ENCODE peak calls at places on chromosomes 2 and 18, in seven cellular contexts. One of them, this sample, is unnamed.

GRCh38 chr18:9536354-9537152 is 61.2 kb downstream of the RALBP1 start:
- DNase-seq in cardiac muscle cell: no peak
- DNase-seq in GM23338: no peak
- DNase-seq in endothelial cell of umbilical vein: no peak
- DNase-seq in H1: no peak
- DNase-seq in AG04450: no peak
- DNase-seq in psoas muscle: no peak
- DNase-seq in this sample: no peak

GRCh38 chr2:118954297-118955060 is 12.5 kb downstream of the MARCO start:
- DNase-seq in cardiac muscle cell: no peak
- DNase-seq in psoas muscle: no peak
- DNase-seq in H1: no peak
- DNase-seq in endothelial cell of umbilical vein: no peak
- DNase-seq in AG04450: no peak
- DNase-seq in GM23338: no peak
- DNase-seq in this sample: no peak

GRCh38 chr2:16495812-16496211 is 169.8 kb downstream of the CYRIA start:
- DNase-seq in GM23338: no peak
- DNase-seq in endothelial cell of umbilical vein: no peak
- DNase-seq in cardiac muscle cell: no peak
- DNase-seq in AG04450: no peak
- DNase-seq in H1: no peak
- DNase-seq in psoas muscle: no peak
- DNase-seq in this sample: no peak

GRCh38 chr2:172249986-172250385 is 147.3 kb upstream of the DLX2 start:
- DNase-seq in AG04450: peak; percentile 32
- DNase-seq in cardiac muscle cell: no peak
- DNase-seq in GM23338: no peak
- DNase-seq in psoas muscle: no peak
- DNase-seq in H1: no peak
- DNase-seq in endothelial cell of umbilical vein: peak; percentile 68
- DNase-seq in this sample: no peak

GRCh38 chr18:3350566-3351527 is 88.9 kb downstream of the MYL12B start:
- DNase-seq in AG04450: no peak
- DNase-seq in H1: no peak
- DNase-seq in endothelial cell of umbilical vein: no peak
- DNase-seq in cardiac muscle cell: no peak
- DNase-seq in GM23338: no peak
- DNase-seq in psoas muscle: no peak
- DNase-seq in this sample: no peak

GRCh38 chr2:2899826-2900225 is 477.8 kb downstream of the EIPR1 start:
- DNase-seq in endothelial cell of umbilical vein: no peak
- DNase-seq in GM23338: no peak
- DNase-seq in cardiac muscle cell: no peak
- DNase-seq in AG04450: no peak
- DNase-seq in H1: no peak
- DNase-seq in psoas muscle: no peak
- DNase-seq in this sample: no peak

GRCh38 chr2:67823726-67824125 is 239.1 kb downstream of the C1D start:
- DNase-seq in psoas muscle: no peak
- DNase-seq in endothelial cell of umbilical vein: no peak
- DNase-seq in H1: no peak
- DNase-seq in cardiac muscle cell: no peak
- DNase-seq in GM23338: no peak
- DNase-seq in AG04450: no peak
- DNase-seq in this sample: no peak

GRCh38 chr18:65748321-65748720 is 2.5 kb upstream of the CDH7 start:
- DNase-seq in endothelial cell of umbilical vein: no peak
- DNase-seq in GM23338: no peak
- DNase-seq in psoas muscle: no peak
- DNase-seq in H1: no peak
- DNase-seq in AG04450: no peak
- DNase-seq in cardiac muscle cell: no peak
- DNase-seq in this sample: no peak

GRCh38 chr2:188902906-188903305 is 71.3 kb upstream of the COL3A1 start:
- DNase-seq in cardiac muscle cell: no peak
- DNase-seq in psoas muscle: no peak
- DNase-seq in GM23338: no peak
- DNase-seq in AG04450: peak; percentile 23
- DNase-seq in H1: no peak
- DNase-seq in endothelial cell of umbilical vein: peak; percentile 68
- DNase-seq in this sample: no peak

GRCh38 chr2:189221811-189222210 is 42.2 kb upstream of the COL5A2 start:
- DNase-seq in endothelial cell of umbilical vein: peak; percentile 43
- DNase-seq in psoas muscle: no peak
- DNase-seq in GM23338: no peak
- DNase-seq in H1: no peak
- DNase-seq in AG04450: no peak
- DNase-seq in cardiac muscle cell: no peak
- DNase-seq in this sample: no peak

GRCh38 chr2:33022989-33023731 is 76.4 kb downstream of the LTBP1 start:
- DNase-seq in H1: no peak
- DNase-seq in GM23338: no peak
- DNase-seq in endothelial cell of umbilical vein: peak; percentile 98
- DNase-seq in cardiac muscle cell: no peak
- DNase-seq in AG04450: peak; percentile 72
- DNase-seq in psoas muscle: no peak
- DNase-seq in this sample: no peak

GRCh38 chr2:134668821-134669220 is 50.0 kb downstream of the TMEM163 start:
- DNase-seq in psoas muscle: no peak
- DNase-seq in AG04450: no peak
- DNase-seq in endothelial cell of umbilical vein: no peak
- DNase-seq in GM23338: no peak
- DNase-seq in H1: no peak
- DNase-seq in cardiac muscle cell: no peak
- DNase-seq in this sample: no peak

GRCh38 chr2:100905132-100905805 is 85.3 kb downstream of the NPAS2 start:
- DNase-seq in endothelial cell of umbilical vein: no peak
- DNase-seq in GM23338: no peak
- DNase-seq in cardiac muscle cell: no peak
- DNase-seq in AG04450: no peak
- DNase-seq in psoas muscle: no peak
- DNase-seq in H1: no peak
- DNase-seq in this sample: no peak
- H3K4me3 ChIP-seq in endothelial cell of umbilical vein: no peak overlapping the region
- H3K4me3 ChIP-seq in GM23338: no peak overlapping the region
- H3K4me3 ChIP-seq in cardiac muscle cell: no peak overlapping the region
- H3K4me3 ChIP-seq in AG04450: no peak overlapping the region
- H3K4me3 ChIP-seq in psoas muscle: no peak overlapping the region
- H3K4me3 ChIP-seq in H1: no peak overlapping the region
- H3K4me3 ChIP-seq in this sample: no peak overlapping the region

DNA sequence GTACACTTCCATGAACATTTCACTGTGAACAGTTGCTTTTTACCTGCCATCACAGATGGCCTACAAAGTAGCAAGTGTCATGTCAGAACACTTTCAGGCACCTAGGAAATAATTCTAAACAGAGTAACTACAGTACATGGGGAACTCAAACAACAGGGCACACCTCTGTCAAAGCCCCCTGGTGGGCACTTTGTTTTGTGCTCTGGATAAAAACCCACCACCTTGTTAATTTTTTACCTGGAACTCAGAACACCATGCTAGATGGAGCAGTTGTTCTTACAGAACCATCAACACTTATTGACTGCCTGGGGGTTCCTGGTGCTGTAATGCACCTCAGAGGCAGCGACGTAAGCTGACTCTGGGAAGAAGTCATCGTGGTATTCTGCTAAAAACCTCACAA is 2.3 kb downstream of the MSL3B start:
- DNase-seq in GM23338: peak; percentile 71
- DNase-seq in H1: no peak
- DNase-seq in cardiac muscle cell: no peak
- DNase-seq in AG04450: no peak
- DNase-seq in psoas muscle: no peak
- DNase-seq in endothelial cell of umbilical vein: no peak
- DNase-seq in this sample: no peak
- H3K27ac ChIP-seq in GM23338: no peak overlapping the region
- H3K27ac ChIP-seq in H1: no peak overlapping the region
- H3K27ac ChIP-seq in cardiac muscle cell: no peak overlapping the region
- H3K27ac ChIP-seq in AG04450: no peak overlapping the region
- H3K27ac ChIP-seq in psoas muscle: no peak overlapping the region
- H3K27ac ChIP-seq in endothelial cell of umbilical vein: no peak overlapping the region
- H3K27ac ChIP-seq in this sample: no peak overlapping the region

GRCh38 chr18:5842653-5843052 is 52.7 kb downstream of the TMEM200C start:
- DNase-seq in H1: no peak
- DNase-seq in cardiac muscle cell: no peak
- DNase-seq in psoas muscle: no peak
- DNase-seq in endothelial cell of umbilical vein: no peak
- DNase-seq in AG04450: no peak
- DNase-seq in GM23338: peak; percentile 26
- DNase-seq in this sample: no peak

GRCh38 chr18:5839102-5839501 is 56.2 kb downstream of the TMEM200C start:
- DNase-seq in cardiac muscle cell: no peak
- DNase-seq in endothelial cell of umbilical vein: no peak
- DNase-seq in H1: no peak
- DNase-seq in psoas muscle: no peak
- DNase-seq in GM23338: no peak
- DNase-seq in AG04450: no peak
- DNase-seq in this sample: no peak

GRCh38 chr18:5841518-5841917 is 53.8 kb downstream of the TMEM200C start:
- DNase-seq in endothelial cell of umbilical vein: peak; percentile 2
- DNase-seq in psoas muscle: no peak
- DNase-seq in cardiac muscle cell: no peak
- DNase-seq in GM23338: no peak
- DNase-seq in H1: no peak
- DNase-seq in AG04450: no peak
- DNase-seq in this sample: no peak
- TF ChIP-seq CTCF in endothelial cell of umbilical vein: no peak
- TF ChIP-seq CTCF in psoas muscle: no peak
- TF ChIP-seq CTCF in cardiac muscle cell: no peak
- TF ChIP-seq CTCF in GM23338: no peak
- TF ChIP-seq CTCF in H1: no peak
- TF ChIP-seq CTCF in AG04450: no peak
- TF ChIP-seq CTCF in this sample: peak; percentile 53

GRCh38 chr2:240832205-240832727 is 12.2 kb upstream of the KIF1A start:
- DNase-seq in GM23338: peak; percentile 98
- DNase-seq in endothelial cell of umbilical vein: peak; percentile 80
- DNase-seq in AG04450: peak; percentile 61
- DNase-seq in psoas muscle: peak; percentile 89
- DNase-seq in cardiac muscle cell: peak; percentile 94
- DNase-seq in H1: peak; percentile 91
- DNase-seq in this sample: peak; percentile 99
- H3K4me3 ChIP-seq in GM23338: peak overlapping the region; percentile 90
- H3K4me3 ChIP-seq in endothelial cell of umbilical vein: no peak overlapping the region
- H3K4me3 ChIP-seq in AG04450: peak overlapping the region; percentile 39
- H3K4me3 ChIP-seq in psoas muscle: peak overlapping the region; percentile 42
- H3K4me3 ChIP-seq in cardiac muscle cell: peak overlapping the region; percentile 7
- H3K4me3 ChIP-seq in H1: peak overlapping the region; percentile 53
- H3K4me3 ChIP-seq in this sample: peak overlapping the region; percentile 45